ENCODE peak calls at places on chromosomes 16 and 17, in six cellular contexts. R is HepG2, H is SK-N-SH, S is K562, W is GM12878, A is H1. L is an unnamed sample.

GRCh38 chr17:74430385-74430705 is 1.5 kb upstream of the GPRC5C start:
- DNase-seq in R (no peak), H (no peak), S (no peak), W (no peak), A (no peak), L (no peak)

GRCh38 chr17:1764274-1764673 is 2.4 kb downstream of the SERPINF1 start:
- DNase-seq in R (no peak), H (no peak), S (no peak), W (no peak), A (no peak), L (no peak)

GRCh38 chr17:14048169-14048568 is 21.1 kb upstream of the COX10 start:
- DNase-seq in R (no peak), H (peak), S (peak), W (no peak), A (no peak), L (no peak)

GRCh38 chr17:8393470-8394231 is 4.0 kb downstream of the RNF222 start:
- DNase-seq in R (no peak), H (no peak), S (no peak), W (no peak), A (no peak), L (no peak)

GRCh38 chr16:51592013-51592501 is 441.0 kb upstream of the SALL1 start:
- DNase-seq in R (no peak), H (no peak), S (no peak), W (no peak), A (no peak), L (no peak)

GRCh38 chr16:87963400-87963799 is 12.2 kb downstream of the BANP start:
- DNase-seq in R (no peak), H (no peak), S (no peak), W (no peak), A (no peak), L (no peak)

GRCh38 chr16:67199808-67200198 is 872 bp downstream of the ELMO3 start:
- DNase-seq in R (no peak), H (peak), S (no peak), W (no peak), A (no peak), L (no peak)

GRCh38 chr16:55232822-55233221 is 91.2 kb upstream of the IRX6 start:
- DNase-seq in R (no peak), H (no peak), S (no peak), W (no peak), A (no peak), L (no peak)

GRCh38 chr17:79670537-79671386 is 59.9 kb upstream of the RBFOX3 start:
- DNase-seq in R (no peak), H (no peak), S (no peak), W (no peak), A (no peak), L (no peak)

GRCh38 chr17:46782250-46782953 is 36.1 kb downstream of the WNT3 start:
- DNase-seq in R (peak), H (peak), S (peak), W (no peak), A (no peak), L (no peak)

GRCh38 chr17:44086364-44087311 is 16.1 kb downstream of the G6PC3 start:
- DNase-seq in R (peak), H (peak), S (peak), W (no peak), A (no peak), L (peak)

GRCh38 chr17:8121531-8122390 is 2.1 kb downstream of the HES7 start:
- DNase-seq in R (no peak), H (peak), S (peak), W (no peak), A (no peak), L (peak)

GRCh38 chr16:13680021-13680672 is 239.8 kb upstream of the ERCC4 start:
- DNase-seq in R (no peak), H (no peak), S (no peak), W (no peak), A (no peak), L (no peak)

GRCh38 chr16:28623172-28623711 is 13.4 kb upstream of the SULT1A1 start:
- DNase-seq in R (no peak), H (no peak), S (peak), W (no peak), A (no peak), L (peak)

GRCh38 chr17:8264320-8264719 is 15.2 kb downstream of the PFAS start:
- DNase-seq in R (no peak), H (no peak), S (no peak), W (no peak), A (no peak), L (no peak)

GRCh38 chr16:81864646-81865382 is 85.7 kb downstream of the PLCG2 start:
- DNase-seq in R (no peak), H (peak), S (no peak), W (no peak), A (no peak), L (no peak)

GRCh38 chr17:75078097-75079022 is 9.4 kb upstream of the SLC16A5 start:
- DNase-seq in R (no peak), H (no peak), S (no peak), W (peak), A (no peak), L (peak)

GRCh38 chr16:84244728-84245127 is 4.9 kb upstream of the KCNG4 start:
- DNase-seq in R (no peak), H (no peak), S (no peak), W (no peak), A (no peak), L (no peak)

GRCh38 chr17:66652840-66653507 is 181.9 kb upstream of the CACNG5 start:
- DNase-seq in R (no peak), H (no peak), S (no peak), W (no peak), A (no peak), L (no peak)

GRCh38 chr16:89123831-89124100 is 30.1 kb downstream of the ACSF3 start:
- DNase-seq in R (no peak), H (no peak), S (no peak), W (no peak), A (no peak), L (no peak)

GRCh38 chr17:11582217-11582616 is 16.1 kb upstream of the DNAH9 start:
- DNase-seq in R (no peak), H (no peak), S (no peak), W (no peak), A (no peak), L (no peak)

GRCh38 chr16:88628512-88628974 is 9.8 kb upstream of the IL17C start:
- DNase-seq in R (peak), H (peak), S (peak), W (no peak), A (peak), L (no peak)

GRCh38 chr16:68884391-68884790 is 41.1 kb downstream of the TANGO6 start:
- DNase-seq in R (no peak), H (no peak), S (no peak), W (no peak), A (no peak), L (no peak)

GRCh38 chr17:18889658-18890057 is 31.7 kb downstream of the PRPSAP2 start:
- DNase-seq in R (no peak), H (no peak), S (no peak), W (no peak), A (no peak), L (no peak)

GRCh38 chr16:13435415-13435814 is 484.5 kb upstream of the ERCC4 start:
- DNase-seq in R (no peak), H (no peak), S (no peak), W (no peak), A (no peak), L (no peak)

GRCh38 chr17:71085238-71086033 is 916.1 kb downstream of the KCNJ2 start:
- DNase-seq in R (peak), H (peak), S (peak), W (no peak), A (no peak), L (peak)

GRCh38 chr17:34420254-34420766 is 57.3 kb upstream of the CCL1 start:
- DNase-seq in R (peak), H (peak), S (peak), W (peak), A (peak), L (peak)

GRCh38 chr16:64771273-64771672 is 350.6 kb downstream of the CDH11 start:
- DNase-seq in R (no peak), H (no peak), S (no peak), W (no peak), A (no peak), L (no peak)

GRCh38 chr17:27573971-27574525 is 56.9 kb upstream of the LGALS9 start:
- DNase-seq in R (no peak), H (no peak), S (peak), W (no peak), A (no peak), L (no peak)

GRCh38 chr16:53753431-53753830 is 49.5 kb downstream of the FTO start:
- DNase-seq in R (no peak), H (no peak), S (no peak), W (no peak), A (no peak), L (no peak)

GRCh38 chr17:79745641-79746105 is 14.9 kb downstream of the ENPP7 start:
- DNase-seq in R (no peak), H (no peak), S (no peak), W (no peak), A (no peak), L (peak)

GRCh38 chr17:32927724-32928526 is at the start of gene TMEM98:
- DNase-seq in R (no peak), H (peak), S (peak), W (no peak), A (no peak), L (no peak)

GRCh38 chr16:85475233-85475632 is 137.9 kb upstream of the GSE1 start:
- DNase-seq in R (no peak), H (peak), S (no peak), W (no peak), A (no peak), L (no peak)

GRCh38 chr17:235831-236640 is 54.6 kb upstream of the DOC2B start:
- DNase-seq in R (no peak), H (no peak), S (no peak), W (no peak), A (no peak), L (no peak)

GRCh38 chr16:9934723-9935508 is 247.3 kb downstream of the GRIN2A start:
- DNase-seq in R (no peak), H (no peak), S (no peak), W (no peak), A (no peak), L (no peak)
- TF ChIP-seq SIN3A in R (no peak), H (no peak), S (no peak), W (no peak), A (no peak), L (no peak)

DNA sequence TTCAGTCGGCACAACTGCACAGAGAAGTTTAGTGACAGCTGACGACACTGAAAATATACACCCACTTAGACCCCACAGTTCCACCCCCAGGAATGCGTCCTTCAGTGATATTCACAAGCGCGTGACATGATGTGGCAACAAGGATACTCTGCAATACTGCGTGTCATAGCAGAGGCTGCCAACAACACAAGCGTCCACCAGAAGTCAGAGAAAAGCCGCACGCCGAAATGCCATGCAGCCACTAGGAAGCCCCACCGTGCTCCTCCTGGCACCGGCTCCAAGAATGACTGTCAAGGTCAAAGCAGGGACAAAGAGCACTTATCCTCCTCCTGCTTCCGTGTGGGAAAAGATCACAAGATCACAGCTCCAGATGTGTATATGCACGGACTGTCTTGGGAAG is 3.5 kb downstream of the ATP2A3 start:
- DNase-seq in R (no peak), H (no peak), S (no peak), W (no peak), A (no peak), L (no peak)
- TF ChIP-seq YY1 in R (no peak), H (no peak), S (no peak), W (no peak), A (no peak), L (no peak)

GRCh38 chr16:79066621-79067020 is 533.9 kb downstream of the MAF start:
- DNase-seq in R (no peak), H (no peak), S (no peak), W (no peak), A (no peak), L (no peak)
- TF ChIP-seq SIN3A in R (no peak), H (no peak), S (no peak), W (no peak), A (no peak), L (no peak)

DNA sequence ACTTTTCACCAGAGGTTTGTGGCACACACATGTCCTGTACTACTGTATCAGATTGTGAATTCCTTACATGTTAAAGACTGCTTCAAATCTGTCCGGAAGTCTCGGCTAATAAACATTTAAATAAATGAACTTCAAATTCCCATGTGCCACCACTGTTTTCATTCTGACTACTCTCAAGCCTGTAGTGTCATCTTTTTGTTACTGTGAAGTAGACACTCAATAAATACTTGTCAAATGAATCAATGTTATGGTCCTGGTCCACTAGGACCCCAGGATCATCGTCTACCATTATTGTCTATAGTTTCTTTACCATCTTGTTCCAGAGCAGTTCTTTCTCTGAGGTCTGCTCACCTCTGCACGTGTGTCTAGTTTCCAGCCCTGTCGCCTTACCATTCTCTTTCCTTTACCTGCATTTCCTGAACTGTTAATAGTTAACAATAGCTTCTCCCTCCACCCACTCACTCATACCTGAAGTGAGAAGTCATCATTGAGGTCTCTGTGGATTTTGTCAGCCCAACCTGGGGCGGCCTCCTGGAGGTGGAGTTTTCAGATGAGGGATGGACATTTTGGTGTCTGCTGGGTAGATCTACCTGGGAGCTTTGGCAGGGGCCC is 333.0 kb downstream of the SEC14L1 start:
- DNase-seq in R (no peak), H (no peak), S (no peak), W (no peak), A (no peak), L (peak)
- TF ChIP-seq YY1 in R (no peak), H (no peak), S (no peak), W (no peak), A (no peak), L (no peak)

GRCh38 chr16:74608944-74609343 is 2.0 kb upstream of the GLG1 start:
- DNase-seq in R (no peak), H (no peak), S (no peak), W (no peak), A (no peak), L (no peak)
- TF ChIP-seq SIN3A in R (no peak), H (no peak), S (no peak), W (no peak), A (no peak), L (no peak)

DNA sequence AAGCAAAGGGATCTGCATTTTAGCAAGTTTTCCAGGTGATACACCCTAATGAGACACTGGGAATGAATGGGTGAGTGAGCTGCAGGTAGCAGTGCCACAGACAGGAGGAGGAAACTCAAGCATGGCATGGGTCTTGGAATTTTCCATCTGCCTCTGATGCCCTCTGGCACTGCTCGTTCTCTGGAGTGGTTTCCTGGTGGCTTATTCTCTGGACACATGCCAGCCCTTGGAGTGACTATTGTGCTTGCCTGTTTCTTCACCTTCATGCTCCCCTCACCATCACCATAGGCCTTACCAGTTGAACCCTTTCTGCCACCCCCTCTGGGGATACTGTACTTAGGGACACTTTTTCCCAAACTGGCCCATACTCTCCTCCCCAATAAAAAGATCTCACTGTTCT is 1.6 kb downstream of the COASY start:
- DNase-seq in R (no peak), H (no peak), S (no peak), W (no peak), A (no peak), L (no peak)
- TF ChIP-seq YY1 in R (no peak), H (no peak), S (no peak), W (no peak), A (no peak), L (no peak)

DNA sequence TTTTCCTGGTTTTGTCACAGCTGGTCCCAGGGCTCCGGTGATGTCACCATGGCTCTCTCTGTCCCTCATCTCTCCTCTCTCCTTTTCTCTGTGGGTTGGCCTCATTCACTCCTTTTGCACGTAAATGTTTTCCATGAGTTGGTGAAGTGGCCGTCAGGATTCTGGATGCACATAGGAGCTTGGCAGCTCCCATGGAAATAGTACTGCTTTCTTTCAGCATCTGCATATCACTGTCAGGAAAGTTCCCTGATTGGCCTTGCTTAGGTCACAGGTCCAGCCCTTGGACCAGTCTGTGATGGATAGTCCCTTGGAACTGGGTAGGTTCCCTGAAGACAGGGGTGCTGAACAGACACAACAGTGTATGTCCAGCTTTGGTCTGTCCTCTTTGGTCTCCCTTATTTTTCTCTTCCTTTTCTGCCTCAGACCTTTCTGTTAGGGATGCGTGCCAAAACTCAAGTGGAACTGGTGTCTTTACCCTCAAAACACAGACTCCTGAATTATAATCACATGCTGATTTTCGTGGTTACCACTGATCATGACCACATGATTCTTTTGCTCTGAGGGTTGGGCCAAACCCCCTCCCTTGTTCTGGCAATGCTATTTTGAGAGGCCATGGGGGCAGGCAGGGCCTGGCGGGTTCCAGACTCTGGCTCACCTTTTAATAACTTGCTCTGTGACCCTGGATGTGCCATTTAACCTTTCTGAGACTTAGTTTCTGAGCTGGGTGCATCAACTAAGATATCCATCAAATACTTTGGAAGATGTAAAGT is 99.0 kb downstream of the MSI2 start:
- DNase-seq in R (no peak), H (no peak), S (no peak), W (no peak), A (no peak), L (no peak)
- TF ChIP-seq SIN3A in R (no peak), H (no peak), S (no peak), W (no peak), A (no peak), L (no peak)

DNA sequence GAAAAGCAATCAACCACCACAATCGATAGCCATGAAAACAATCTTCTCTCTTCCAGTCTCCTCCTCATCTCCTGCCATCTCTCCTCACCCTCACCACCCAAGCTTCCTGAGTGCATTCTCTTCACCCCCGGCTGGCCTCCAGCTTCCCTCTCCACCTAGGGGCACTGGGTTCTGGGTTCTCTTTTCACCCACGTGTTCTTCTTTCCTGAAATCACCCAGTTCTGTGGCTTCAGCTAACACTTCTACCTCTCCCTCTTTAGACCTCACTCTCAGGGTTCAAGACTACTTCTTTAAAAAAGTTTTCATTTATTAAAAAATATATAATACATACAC is 8.2 kb downstream of the ITGAM start:
- DNase-seq in R (no peak), H (no peak), S (no peak), W (no peak), A (no peak), L (no peak)
- TF ChIP-seq YY1 in R (no peak), H (no peak), S (no peak), W (no peak), A (no peak), L (no peak)

GRCh38 chr16:1093284-1094123 is 2.5 kb downstream of the C1QTNF8 start:
- DNase-seq in R (peak), H (peak), S (peak), W (no peak), A (no peak), L (peak)
- TF ChIP-seq SIN3A in R (no peak), H (no peak), S (no peak), W (no peak), A (no peak), L (no peak)

DNA sequence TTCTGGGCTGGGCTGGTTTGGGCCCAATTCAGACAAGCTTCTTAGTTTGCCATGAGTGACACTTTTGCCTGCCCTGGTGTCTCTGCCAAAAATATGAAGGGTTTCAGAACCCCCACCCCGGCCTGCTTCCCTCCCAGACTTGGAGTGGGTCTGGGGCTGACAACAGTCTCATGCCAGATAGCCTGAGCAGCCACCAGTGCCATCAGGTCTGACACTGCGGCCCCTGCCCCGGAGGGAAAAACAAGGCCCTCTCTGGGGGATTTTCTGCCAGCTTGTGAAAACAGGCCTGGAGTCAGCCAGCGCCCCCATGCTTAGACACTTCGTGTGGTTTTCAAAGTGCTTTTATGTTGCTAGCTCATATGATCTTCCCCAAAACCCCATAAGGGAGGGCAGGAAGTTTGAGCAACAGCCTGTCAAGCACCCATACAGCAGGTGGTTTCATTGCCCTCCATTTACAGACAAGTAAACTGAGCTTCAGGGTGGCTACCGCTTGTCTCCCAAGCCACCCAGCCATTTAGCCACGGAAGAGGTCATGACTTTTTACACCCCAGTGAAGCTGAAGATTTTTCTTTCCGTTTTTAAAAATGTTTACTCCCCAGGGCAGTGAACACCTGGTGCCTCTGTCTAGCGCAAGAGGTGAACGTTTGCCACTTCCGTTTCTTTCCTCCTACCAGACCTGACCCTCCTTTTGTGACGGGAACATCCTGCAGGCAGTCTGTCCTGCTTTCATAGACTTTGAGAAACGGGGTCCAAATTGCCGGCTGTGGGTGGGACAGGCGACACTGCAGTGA is 300.6 kb downstream of the SEC14L1 start:
- DNase-seq in R (no peak), H (no peak), S (no peak), W (peak), A (no peak), L (no peak)
- TF ChIP-seq YY1 in R (no peak), H (no peak), S (no peak), W (peak), A (no peak), L (no peak)

L was measured in HCT116.